ENCODE peak calls at places on chromosomes 1 and 21, in ten cellular contexts. I is stimulated activated CD8-positive, alpha-beta memory T cell treated with anti-CD3 and anti-CD28 coated beads, Interleukin-7, amount 100 ng/mL, for 1 hour; K is stimulated activated CD4-positive, alpha-beta T cell treated with anti-CD3 and anti-CD28 coated beads, Interleukin-1b, Interleukin-23, amount 100 ng/mL, for 1 hour; Q is NCI-H1105; X is A549; R is T1000; G is Right ventricle myocardium inferior; A is cerebellar cortex; D is mesendoderm; P is sigmoid colon. O is an unnamed sample.

GRCh38 chr1:101109791-101110190 is 84.2 kb upstream of the DPH5 start:
- DNase-seq in A (no peak), D (no peak), I (no peak), R (no peak), K (no peak), P (no peak), G (no peak), X (no peak), Q (no peak), O (no peak)

GRCh38 chr1:16210581-16210980 is 1.9 kb downstream of the ARHGEF19 start:
- DNase-seq in R (no peak), P (no peak), K (no peak), Q (no peak), I (no peak), G (no peak), A (no peak), X (no peak), D (no peak), O (no peak)

GRCh38 chr1:186214816-186215215 is 160.2 kb downstream of the TPR start:
- DNase-seq in I (no peak), A (no peak), R (no peak), Q (no peak), X (no peak), D (peak; percentile 37), K (no peak), G (no peak), P (no peak), O (peak; percentile 19)

GRCh38 chr1:54875000-54875399 is 12.0 kb downstream of the DHCR24 start:
- DNase-seq in G (no peak), P (no peak), D (no peak), Q (no peak), R (no peak), X (no peak), K (no peak), A (no peak), I (no peak), O (no peak)

GRCh38 chr1:240091201-240091600 is 482 bp upstream of the FMN2 start:
- DNase-seq in A (no peak), K (no peak), X (peak; percentile 14), Q (no peak), I (no peak), G (no peak), P (no peak), D (no peak), R (no peak), O (no peak)

GRCh38 chr1:24261977-24262376 is 57.2 kb upstream of the GRHL3 start:
- DNase-seq in D (no peak), G (no peak), Q (no peak), I (no peak), P (no peak), R (no peak), A (no peak), X (no peak), K (no peak), O (no peak)

GRCh38 chr1:91751281-91751680 is 134.7 kb downstream of the TGFBR3 start:
- DNase-seq in P (peak; percentile 86), A (peak; percentile 19), X (no peak), I (no peak), Q (no peak), K (no peak), R (no peak), D (no peak), G (peak; percentile 73), O (peak; percentile 89)

GRCh38 chr1:8063298-8064068 is 37.4 kb upstream of the ERRFI1 start:
- DNase-seq in K (no peak), D (no peak), P (no peak), G (no peak), R (no peak), Q (no peak), X (no peak), A (no peak), I (no peak), O (no peak)

GRCh38 chr1:178192686-178193085 is 98.8 kb downstream of the RASAL2 start:
- DNase-seq in Q (no peak), K (no peak), I (no peak), D (peak; percentile 13), R (peak; percentile 18), P (no peak), G (no peak), A (no peak), X (peak; percentile 54), O (peak; percentile 74)

GRCh38 chr1:116334015-116334547 is 39.0 kb upstream of the ATP1A1 start:
- DNase-seq in Q (no peak), R (peak; percentile 15), D (peak; percentile 28), I (no peak), G (peak; percentile 46), A (no peak), X (no peak), K (no peak), P (no peak), O (peak; percentile 33)

GRCh38 chr1:236395780-236396664 is 1.9 kb downstream of the EDARADD start:
- DNase-seq in G (no peak), Q (no peak), D (peak; percentile 16), R (no peak), A (no peak), K (no peak), I (no peak), X (no peak), P (no peak), O (peak; percentile 58)

GRCh38 chr1:47921935-47922415 is 75.2 kb downstream of the TRABD2B start:
- DNase-seq in I (no peak), X (no peak), K (no peak), Q (no peak), G (no peak), A (no peak), R (no peak), P (no peak), D (no peak), O (no peak)

GRCh38 chr1:218297867-218298266 is 12.8 kb downstream of the RRP15 start:
- DNase-seq in G (no peak), R (no peak), K (no peak), A (no peak), D (no peak), P (no peak), I (no peak), X (no peak), Q (no peak), O (peak; percentile 43)

GRCh38 chr1:44072204-44072603 is 40.9 kb upstream of the SLC6A9 start:
- DNase-seq in R (peak; percentile 4), I (no peak), Q (no peak), X (no peak), A (no peak), P (no peak), D (no peak), G (no peak), K (no peak), O (peak; percentile 60)

GRCh38 chr1:244369256-244370057 is 82.3 kb downstream of the ADSS2 start:
- DNase-seq in Q (no peak), K (no peak), A (no peak), P (no peak), D (no peak), X (no peak), I (no peak), R (no peak), G (no peak), O (no peak)

GRCh38 chr1:1118893-1119220 is 3.0 kb upstream of the C1orf159 start:
- DNase-seq in X (no peak), K (no peak), R (no peak), G (no peak), I (no peak), Q (no peak), D (no peak), A (no peak), P (no peak), O (no peak)

GRCh38 chr1:200670215-200671118 is 760 bp upstream of the DDX59 start:
- DNase-seq in D (peak; percentile 80), R (no peak), G (no peak), I (no peak), P (no peak), K (no peak), A (peak; percentile 75), X (peak; percentile 67), Q (peak; percentile 39), O (peak; percentile 71)

GRCh38 chr1:153741946-153742345 is 14.1 kb downstream of the INTS3 start:
- DNase-seq in K (no peak), G (no peak), A (no peak), R (no peak), I (no peak), Q (no peak), D (no peak), P (no peak), X (no peak), O (no peak)

GRCh38 chr1:203152158-203153034 is 23.2 kb downstream of the MYBPH start:
- DNase-seq in D (peak; percentile 95), Q (no peak), A (no peak), X (peak; percentile 38), I (no peak), G (no peak), P (no peak), R (no peak), K (no peak), O (peak; percentile 29)

GRCh38 chr1:229643996-229644748 is 18.1 kb downstream of the URB2 start:
- DNase-seq in X (no peak), R (no peak), I (no peak), A (no peak), Q (no peak), D (no peak), P (no peak), K (no peak), G (no peak), O (peak; percentile 9)

GRCh38 chr1:198880818-198881597 is 242.2 kb downstream of the PTPRC start:
- DNase-seq in Q (no peak), P (no peak), K (no peak), D (peak; percentile 16), G (no peak), A (no peak), X (peak; percentile 9), R (no peak), I (no peak), O (peak; percentile 95)

GRCh38 chr1:20443703-20444587 is 42.1 kb downstream of the CAMK2N1 start:
- DNase-seq in D (peak; percentile 46), Q (no peak), I (no peak), R (no peak), K (no peak), X (no peak), A (no peak), G (no peak), P (no peak), O (no peak)

GRCh38 chr1:217539510-217539909 is 91.4 kb downstream of the GPATCH2 start:
- DNase-seq in R (no peak), Q (no peak), K (no peak), P (no peak), D (no peak), I (no peak), G (no peak), A (no peak), X (no peak), O (no peak)

GRCh38 chr1:205598841-205599666 is 32.8 kb downstream of the ELK4 start:
- DNase-seq in P (peak; percentile 88), A (peak; percentile 69), I (no peak), R (no peak), X (no peak), Q (no peak), D (no peak), G (peak; percentile 80), K (no peak), O (peak; percentile 87)

GRCh38 chr1:6095511-6096242 is 50.0 kb downstream of the KCNAB2 start:
- DNase-seq in D (no peak), X (no peak), I (no peak), A (no peak), R (no peak), Q (no peak), P (peak; percentile 39), G (peak; percentile 34), K (no peak), O (no peak)

GRCh38 chr1:244614113-244614836 is 38.7 kb upstream of the DESI2 start:
- DNase-seq in A (no peak), X (no peak), K (no peak), R (no peak), P (peak; percentile 73), D (no peak), G (no peak), Q (no peak), I (no peak), O (no peak)

GRCh38 chr21:40160911-40161310 is 293.7 kb downstream of the PCP4 start:
- DNase-seq in R (no peak), K (no peak), Q (no peak), X (no peak), D (peak; percentile 18), A (no peak), G (no peak), I (no peak), P (no peak), O (no peak)

GRCh38 chr1:216047821-216048220 is 375.4 kb downstream of the USH2A start:
- DNase-seq in P (no peak), R (no peak), D (no peak), Q (no peak), A (no peak), X (no peak), K (no peak), G (no peak), I (no peak), O (no peak)